ENCODE peak calls at places on chromosomes 1 and 21, in five cellular contexts. R, H, O, F and K are unnamed samples.
A peak's percentile ranks its signal among the peaks of the same experiment; 100 is the strongest.

GRCh38 chr1:216045400-216045799 is 377.8 kb downstream of the USH2A start:
- DNase-seq in R (peak; percentile 83), H (peak; percentile 1), O (no peak), F (no peak), K (peak; percentile 18)

GRCh38 chr21:32817206-32817605 is 45.7 kb upstream of the PAXBP1 start:
- DNase-seq in R (no peak), H (no peak), O (no peak), F (no peak), K (no peak)

GRCh38 chr1:7117599-7118281 is 332.5 kb downstream of the CAMTA1 start:
- DNase-seq in R (peak; percentile 65), H (peak; percentile 87), O (no peak), F (no peak), K (peak; percentile 43)

GRCh38 chr1:182163821-182164223 is 102.3 kb upstream of the ZNF648 start:
- DNase-seq in R (no peak), H (no peak), O (no peak), F (no peak), K (peak; percentile 89)

GRCh38 chr21:42413500-42413899 is 9.8 kb downstream of the UBASH3A start:
- DNase-seq in R (no peak), H (no peak), O (no peak), F (no peak), K (no peak)

GRCh38 chr1:64043976-64044375 is 159.4 kb upstream of the UBE2U start:
- DNase-seq in R (no peak), H (peak; percentile 77), O (no peak), F (no peak), K (peak; percentile 91)

GRCh38 chr1:108877858-108878257 is 1.1 kb downstream of the GPSM2 start:
- DNase-seq in R (no peak), H (no peak), O (no peak), F (no peak), K (peak; percentile 52)

GRCh38 chr1:17239420-17239819 is 9.5 kb upstream of the PADI3 start:
- DNase-seq in R (peak; percentile 90), H (peak; percentile 90), O (peak; percentile 10), F (no peak), K (peak; percentile 93)

GRCh38 chr1:76068542-76068941 is 6.0 kb upstream of the ST6GALNAC3 start:
- DNase-seq in R (no peak), H (no peak), O (no peak), F (no peak), K (peak; percentile 63)

GRCh38 chr21:21084179-21084578 is 86.0 kb downstream of the NCAM2 start:
- DNase-seq in R (no peak), H (no peak), O (no peak), F (no peak), K (no peak)

GRCh38 chr1:70427976-70428375 is 16.9 kb downstream of the CTH start:
- DNase-seq in R (no peak), H (peak; percentile 23), O (no peak), F (no peak), K (peak; percentile 30)

GRCh38 chr1:193786996-193787546 is 600.7 kb upstream of the B3GALT2 start:
- DNase-seq in R (no peak), H (no peak), O (no peak), F (no peak), K (no peak)

GRCh38 chr21:41848533-41848932 is 30.6 kb downstream of the PRDM15 start:
- DNase-seq in R (no peak), H (no peak), O (no peak), F (no peak), K (no peak)

GRCh38 chr1:229048221-229048620 is 222.7 kb upstream of the RAB4A start:
- DNase-seq in R (no peak), H (no peak), O (no peak), F (no peak), K (no peak)

DNA sequence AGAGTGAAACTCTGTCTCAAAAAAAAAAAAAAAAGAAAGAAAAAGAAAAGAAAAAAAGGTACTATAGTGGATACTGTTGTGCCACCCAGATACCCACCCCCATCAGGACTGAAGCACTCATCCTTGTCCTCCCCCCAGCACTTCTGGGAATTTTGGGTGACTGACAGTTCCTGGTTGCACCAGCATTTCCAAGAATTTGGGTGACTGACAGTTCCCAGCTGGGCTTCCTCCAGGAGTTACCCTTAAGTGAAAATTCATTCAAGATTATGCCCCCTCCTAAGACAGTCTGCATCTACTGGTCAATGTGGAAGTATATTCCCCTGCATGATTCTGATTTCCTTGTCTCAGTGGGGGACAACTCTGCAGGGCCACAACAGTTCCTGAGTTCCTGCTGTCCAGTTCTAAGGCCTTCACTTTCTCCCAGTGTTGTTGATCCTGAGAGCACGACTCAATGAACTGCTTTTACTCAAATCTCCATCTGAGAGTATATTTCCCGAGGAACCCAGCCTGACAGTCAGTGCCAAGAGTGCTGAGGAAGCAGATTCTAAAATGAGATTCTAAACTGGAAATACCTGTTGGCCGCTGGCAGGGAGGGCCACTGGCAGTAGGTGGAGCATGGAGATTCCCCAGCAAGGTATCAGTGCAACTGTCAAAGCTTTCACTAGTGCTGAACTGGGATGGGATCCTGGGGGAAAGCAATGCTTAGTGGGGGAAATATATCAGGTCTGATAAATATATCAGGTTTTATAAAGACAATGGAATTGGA is 18.5 kb downstream of the RIIAD1 start:
- DNase-seq in R (no peak), H (no peak), O (no peak), F (no peak), K (no peak)
- TF ChIP-seq CTCF in R (no peak), H (no peak), O (no peak), F (no peak), K (no peak)

DNA sequence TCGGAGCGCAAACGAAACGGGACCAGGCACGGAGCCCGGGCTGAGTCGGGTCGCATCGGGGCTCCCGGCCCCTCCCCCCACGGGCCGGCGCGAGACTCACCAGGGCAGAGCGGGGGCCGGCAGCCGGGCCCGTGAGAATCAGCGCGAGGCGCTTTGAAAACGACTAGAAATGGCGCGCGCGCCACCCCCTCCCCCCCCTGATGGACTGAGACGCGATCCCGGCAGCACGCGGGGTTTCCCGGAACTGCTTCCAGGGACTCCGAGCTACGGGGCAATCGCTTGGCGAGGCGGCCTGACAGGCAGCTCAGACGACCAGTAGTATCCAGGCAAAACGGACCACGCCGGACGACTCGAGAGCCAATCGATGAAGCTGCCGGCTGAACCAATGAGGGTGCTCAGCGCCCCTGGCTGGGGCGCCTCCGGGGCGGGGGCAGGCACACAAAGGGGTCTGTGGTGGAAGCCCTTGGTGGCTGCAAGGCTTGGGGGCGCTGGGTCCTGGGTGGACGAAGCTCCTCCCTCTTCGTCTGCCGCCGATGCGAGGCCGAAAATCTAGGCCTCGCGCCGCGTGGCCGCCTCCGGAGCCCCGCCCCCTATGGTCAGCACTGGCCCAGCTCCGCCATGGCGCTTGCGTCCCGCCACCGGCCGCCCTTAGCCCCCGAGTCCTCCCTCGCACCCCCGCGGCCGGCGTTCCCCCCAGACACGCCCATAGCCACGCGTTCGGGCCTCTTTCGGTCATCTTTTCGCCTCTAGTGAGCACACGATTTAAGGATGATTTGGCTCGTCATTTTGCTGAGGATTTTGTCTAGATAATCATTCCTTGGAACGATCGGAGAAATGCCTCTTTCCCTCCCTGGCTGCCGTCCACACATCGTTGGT is at the start of gene HNRNPR:
- DNase-seq in R (peak; percentile 100), H (peak; percentile 100), O (peak; percentile 100), F (peak; percentile 100), K (peak; percentile 100)
- TF ChIP-seq CTCF in R (no peak), H (no peak), O (peak; percentile 44), F (no peak), K (no peak)

DNA sequence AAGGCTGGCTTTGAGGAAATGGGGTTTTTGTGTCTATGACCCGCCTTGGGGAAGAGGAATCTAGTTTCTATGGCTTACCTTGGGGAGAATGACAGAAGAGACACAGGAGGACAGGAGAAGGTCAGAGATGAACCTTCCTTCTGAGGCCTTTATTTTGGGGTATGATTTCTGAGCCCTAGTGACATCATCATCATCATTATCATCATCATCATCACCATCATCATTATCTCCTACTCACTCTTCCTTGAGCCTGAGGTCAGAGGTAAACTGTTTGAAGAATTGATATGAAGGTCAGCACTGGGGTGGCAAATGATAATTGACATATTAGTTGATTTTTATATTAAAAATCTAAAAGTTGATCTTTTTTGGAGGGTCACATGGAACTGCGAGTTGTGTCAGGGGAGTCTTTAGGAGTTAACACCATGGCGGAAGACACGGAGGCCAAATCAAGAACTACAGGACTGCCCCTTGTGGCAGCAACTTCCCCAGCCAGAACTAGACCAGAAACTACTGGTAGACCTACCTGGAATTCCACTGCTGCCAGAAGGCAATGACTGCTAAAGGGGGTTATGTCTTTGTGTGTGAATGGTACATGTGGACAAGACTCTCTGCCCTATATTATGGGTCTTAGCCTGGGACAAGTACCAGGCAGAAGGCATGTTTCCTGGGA is 49.8 kb upstream of the WLS start:
- DNase-seq in R (no peak), H (no peak), O (no peak), F (no peak), K (no peak)
- TF ChIP-seq CTCF in R (no peak), H (peak; percentile 17), O (no peak), F (no peak), K (no peak)

DNA sequence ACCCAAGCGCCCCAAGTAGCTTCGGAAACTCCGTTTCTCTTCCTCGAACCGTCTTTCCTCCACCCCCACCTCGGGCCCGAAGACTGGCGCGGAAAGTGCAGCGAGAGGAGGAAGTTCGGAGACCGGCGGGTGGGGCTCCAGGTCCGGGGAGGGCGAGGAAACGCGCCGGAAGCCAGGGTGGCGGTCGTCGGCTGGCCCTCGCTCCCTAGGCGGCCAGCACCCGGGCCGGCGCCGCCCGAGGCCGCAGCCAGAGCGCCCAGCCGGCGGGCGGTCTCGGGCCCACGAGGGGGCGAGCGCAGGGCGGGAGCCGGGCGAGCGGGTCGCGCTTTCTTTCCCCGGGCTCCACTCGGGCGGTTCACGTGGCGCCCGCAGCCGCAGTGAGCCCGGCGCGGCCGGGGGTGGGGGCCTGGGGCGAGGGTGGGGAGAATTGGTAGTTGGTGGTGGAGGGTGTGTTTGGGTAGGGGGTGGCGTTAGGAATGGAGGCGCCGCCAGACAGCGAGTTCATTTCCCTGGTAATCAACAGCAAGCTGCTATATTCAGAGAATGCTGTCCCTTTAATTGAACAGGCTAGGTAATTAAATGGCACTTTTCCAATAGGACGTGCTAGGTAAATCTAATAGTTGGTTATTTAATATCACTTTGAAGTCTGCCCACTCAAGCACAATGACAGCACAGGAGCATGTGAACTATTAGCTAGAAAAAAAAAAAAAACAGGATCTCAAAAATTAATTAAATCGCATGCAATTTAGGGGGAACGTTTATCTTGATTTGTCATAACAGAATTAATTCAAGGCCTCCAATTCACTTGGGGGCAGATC is 6.7 kb downstream of the LMO4 start:
- DNase-seq in R (no peak), H (peak; percentile 18), O (peak; percentile 41), F (peak; percentile 48), K (no peak)
- TF ChIP-seq CTCF in R (no peak), H (no peak), O (no peak), F (no peak), K (no peak)